ENCODE peak calls at places on chromosomes 16 and 17, in ten cellular contexts. One of them, this sample, is unnamed.

GRCh38 chr17:71963341-71963740 is 157.5 kb upstream of the SOX9 start:
- DNase-seq in body of pancreas: no peak
- DNase-seq in dorsolateral prefrontal cortex: no peak
- DNase-seq in ovary: no peak
- DNase-seq in GM23338: no peak
- DNase-seq in thoracic aorta: no peak
- DNase-seq in H9: no peak
- DNase-seq in HCT116: no peak
- DNase-seq in GM12878: no peak
- DNase-seq in esophagus squamous epithelium: no peak
- DNase-seq in this sample: no peak

GRCh38 chr16:24135624-24136296 is 120.4 kb upstream of the CACNG3 start:
- DNase-seq in body of pancreas: no peak
- DNase-seq in dorsolateral prefrontal cortex: no peak
- DNase-seq in ovary: no peak
- DNase-seq in GM23338: peak
- DNase-seq in thoracic aorta: no peak
- DNase-seq in H9: peak
- DNase-seq in HCT116: no peak
- DNase-seq in GM12878: no peak
- DNase-seq in esophagus squamous epithelium: no peak
- DNase-seq in this sample: no peak

GRCh38 chr17:61303334-61304096 is 96.1 kb upstream of the TBX2 start:
- DNase-seq in body of pancreas: no peak
- DNase-seq in dorsolateral prefrontal cortex: no peak
- DNase-seq in ovary: no peak
- DNase-seq in GM23338: no peak
- DNase-seq in thoracic aorta: no peak
- DNase-seq in H9: peak
- DNase-seq in HCT116: no peak
- DNase-seq in GM12878: no peak
- DNase-seq in esophagus squamous epithelium: no peak
- DNase-seq in this sample: peak

GRCh38 chr16:57361384-57361783 is 2.8 kb downstream of the CCL22 start:
- DNase-seq in body of pancreas: peak
- DNase-seq in dorsolateral prefrontal cortex: no peak
- DNase-seq in ovary: no peak
- DNase-seq in GM23338: no peak
- DNase-seq in thoracic aorta: no peak
- DNase-seq in H9: no peak
- DNase-seq in HCT116: no peak
- DNase-seq in GM12878: no peak
- DNase-seq in esophagus squamous epithelium: no peak
- DNase-seq in this sample: no peak

GRCh38 chr16:84667600-84668309 is 19.4 kb downstream of the KLHL36 start:
- DNase-seq in body of pancreas: no peak
- DNase-seq in dorsolateral prefrontal cortex: no peak
- DNase-seq in ovary: no peak
- DNase-seq in GM23338: no peak
- DNase-seq in thoracic aorta: no peak
- DNase-seq in H9: no peak
- DNase-seq in HCT116: no peak
- DNase-seq in GM12878: no peak
- DNase-seq in esophagus squamous epithelium: no peak
- DNase-seq in this sample: peak

GRCh38 chr17:33990943-33991706 is 264.0 kb upstream of the CCL2 start:
- DNase-seq in body of pancreas: no peak
- DNase-seq in dorsolateral prefrontal cortex: no peak
- DNase-seq in ovary: no peak
- DNase-seq in GM23338: no peak
- DNase-seq in thoracic aorta: no peak
- DNase-seq in H9: peak
- DNase-seq in HCT116: no peak
- DNase-seq in GM12878: no peak
- DNase-seq in esophagus squamous epithelium: no peak
- DNase-seq in this sample: no peak

GRCh38 chr17:7060165-7060890 is 16.4 kb upstream of the SLC16A11 start:
- DNase-seq in body of pancreas: no peak
- DNase-seq in dorsolateral prefrontal cortex: no peak
- DNase-seq in ovary: no peak
- DNase-seq in GM23338: no peak
- DNase-seq in thoracic aorta: no peak
- DNase-seq in H9: no peak
- DNase-seq in HCT116: peak
- DNase-seq in GM12878: no peak
- DNase-seq in esophagus squamous epithelium: no peak
- DNase-seq in this sample: no peak

GRCh38 chr16:11595908-11596504 is 9.3 kb upstream of the LITAF start:
- DNase-seq in body of pancreas: no peak
- DNase-seq in dorsolateral prefrontal cortex: no peak
- DNase-seq in ovary: no peak
- DNase-seq in GM23338: no peak
- DNase-seq in thoracic aorta: no peak
- DNase-seq in H9: no peak
- DNase-seq in HCT116: no peak
- DNase-seq in GM12878: no peak
- DNase-seq in esophagus squamous epithelium: no peak
- DNase-seq in this sample: no peak

GRCh38 chr16:27932542-27933178 is 130.9 kb downstream of the GSG1L start:
- DNase-seq in body of pancreas: no peak
- DNase-seq in dorsolateral prefrontal cortex: no peak
- DNase-seq in ovary: no peak
- DNase-seq in GM23338: no peak
- DNase-seq in thoracic aorta: no peak
- DNase-seq in H9: no peak
- DNase-seq in HCT116: no peak
- DNase-seq in GM12878: no peak
- DNase-seq in esophagus squamous epithelium: no peak
- DNase-seq in this sample: no peak

GRCh38 chr17:69637399-69638165 is 223.1 kb downstream of the MAP2K6 start:
- DNase-seq in body of pancreas: no peak
- DNase-seq in dorsolateral prefrontal cortex: no peak
- DNase-seq in ovary: no peak
- DNase-seq in GM23338: no peak
- DNase-seq in thoracic aorta: no peak
- DNase-seq in H9: no peak
- DNase-seq in HCT116: no peak
- DNase-seq in GM12878: no peak
- DNase-seq in esophagus squamous epithelium: no peak
- DNase-seq in this sample: no peak

GRCh38 chr17:82019905-82020873 is 2.5 kb downstream of the CENPX start:
- DNase-seq in body of pancreas: peak
- DNase-seq in dorsolateral prefrontal cortex: no peak
- DNase-seq in ovary: no peak
- DNase-seq in GM23338: peak
- DNase-seq in thoracic aorta: no peak
- DNase-seq in H9: peak
- DNase-seq in HCT116: peak
- DNase-seq in GM12878: no peak
- DNase-seq in esophagus squamous epithelium: no peak
- DNase-seq in this sample: peak

GRCh38 chr16:85459529-85460251 is 153.4 kb upstream of the GSE1 start:
- DNase-seq in body of pancreas: no peak
- DNase-seq in dorsolateral prefrontal cortex: no peak
- DNase-seq in ovary: peak
- DNase-seq in GM23338: no peak
- DNase-seq in thoracic aorta: no peak
- DNase-seq in H9: no peak
- DNase-seq in HCT116: no peak
- DNase-seq in GM12878: no peak
- DNase-seq in esophagus squamous epithelium: no peak
- DNase-seq in this sample: peak

GRCh38 chr16:57528499-57529323 is 7.7 kb downstream of the CCDC102A start:
- DNase-seq in body of pancreas: no peak
- DNase-seq in dorsolateral prefrontal cortex: peak
- DNase-seq in ovary: peak
- DNase-seq in GM23338: peak
- DNase-seq in thoracic aorta: no peak
- DNase-seq in H9: peak
- DNase-seq in HCT116: no peak
- DNase-seq in GM12878: no peak
- DNase-seq in esophagus squamous epithelium: no peak
- DNase-seq in this sample: no peak

GRCh38 chr16:20114356-20114755 is 40.7 kb upstream of the GPR139 start:
- DNase-seq in body of pancreas: peak
- DNase-seq in dorsolateral prefrontal cortex: peak
- DNase-seq in ovary: no peak
- DNase-seq in GM23338: no peak
- DNase-seq in thoracic aorta: no peak
- DNase-seq in H9: no peak
- DNase-seq in HCT116: peak
- DNase-seq in GM12878: no peak
- DNase-seq in esophagus squamous epithelium: no peak
- DNase-seq in this sample: no peak

GRCh38 chr17:20205609-20206008 is 196.4 kb downstream of the SPECC1 start:
- DNase-seq in body of pancreas: no peak
- DNase-seq in dorsolateral prefrontal cortex: no peak
- DNase-seq in ovary: no peak
- DNase-seq in GM23338: no peak
- DNase-seq in thoracic aorta: no peak
- DNase-seq in H9: no peak
- DNase-seq in HCT116: no peak
- DNase-seq in GM12878: no peak
- DNase-seq in esophagus squamous epithelium: no peak
- DNase-seq in this sample: no peak

GRCh38 chr17:81039854-81040758 is 5.2 kb downstream of the BAIAP2 start:
- DNase-seq in body of pancreas: no peak
- DNase-seq in dorsolateral prefrontal cortex: no peak
- DNase-seq in ovary: no peak
- DNase-seq in GM23338: no peak
- DNase-seq in thoracic aorta: no peak
- DNase-seq in H9: no peak
- DNase-seq in HCT116: no peak
- DNase-seq in GM12878: no peak
- DNase-seq in esophagus squamous epithelium: no peak
- DNase-seq in this sample: no peak

GRCh38 chr17:41869426-41869825 is 4.2 kb upstream of the KLHL11 start:
- DNase-seq in body of pancreas: no peak
- DNase-seq in dorsolateral prefrontal cortex: no peak
- DNase-seq in ovary: no peak
- DNase-seq in GM23338: no peak
- DNase-seq in thoracic aorta: no peak
- DNase-seq in H9: no peak
- DNase-seq in HCT116: no peak
- DNase-seq in GM12878: no peak
- DNase-seq in esophagus squamous epithelium: no peak
- DNase-seq in this sample: no peak
- H3K27ac ChIP-seq in body of pancreas: no peak
- H3K27ac ChIP-seq in dorsolateral prefrontal cortex: no peak
- H3K27ac ChIP-seq in ovary: no peak
- H3K27ac ChIP-seq in GM23338: no peak
- H3K27ac ChIP-seq in thoracic aorta: no peak
- H3K27ac ChIP-seq in H9: no peak
- H3K27ac ChIP-seq in HCT116: no peak
- H3K27ac ChIP-seq in GM12878: no peak
- H3K27ac ChIP-seq in esophagus squamous epithelium: peak
- H3K27ac ChIP-seq in this sample: no peak

DNA sequence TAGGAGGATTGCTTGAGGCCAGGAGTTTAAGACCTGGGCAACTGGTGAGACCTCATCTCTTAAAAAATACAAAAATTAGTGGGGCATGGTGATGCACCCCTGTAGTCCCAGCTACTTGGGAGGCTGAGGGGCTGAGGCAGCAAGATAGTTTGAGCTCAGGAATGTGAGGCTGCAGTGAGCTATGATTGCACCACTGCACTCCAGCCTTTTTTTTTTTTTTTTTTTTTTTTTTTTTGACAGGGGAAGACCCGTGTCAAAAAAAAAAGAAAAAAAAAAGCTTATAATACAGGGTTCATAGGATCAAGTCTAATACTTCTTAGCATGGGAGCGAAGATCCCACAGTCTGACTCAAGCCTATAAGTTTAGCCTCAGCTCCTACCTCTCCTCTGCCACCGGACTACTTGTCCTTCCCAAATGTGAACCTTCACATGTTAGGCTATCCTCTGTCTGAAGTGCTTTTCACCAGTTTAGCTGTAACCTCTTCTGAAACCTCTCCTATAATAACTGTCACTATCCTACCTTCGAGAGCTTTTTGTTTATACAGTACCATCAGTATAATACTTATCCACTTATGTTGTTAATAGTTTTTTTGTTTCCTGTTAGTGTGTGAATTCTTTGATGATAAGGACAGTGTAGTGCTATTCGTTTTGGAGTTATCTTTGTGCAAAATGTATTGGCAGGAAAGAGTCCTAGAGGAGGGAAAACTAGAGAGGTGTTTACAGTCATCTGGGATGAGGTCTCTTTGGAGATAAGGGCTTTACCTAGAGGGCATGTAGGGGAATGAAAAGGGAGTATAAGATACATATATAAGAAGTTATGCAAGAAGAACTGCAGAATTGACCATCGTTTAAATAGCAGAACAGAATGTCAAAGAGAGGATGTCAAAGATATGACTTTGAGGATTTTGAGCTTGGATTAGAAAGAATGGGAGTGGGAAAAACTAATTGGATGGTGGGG is 15.5 kb downstream of the CPD start:
- DNase-seq in body of pancreas: no peak
- DNase-seq in dorsolateral prefrontal cortex: no peak
- DNase-seq in ovary: no peak
- DNase-seq in GM23338: no peak
- DNase-seq in thoracic aorta: no peak
- DNase-seq in H9: no peak
- DNase-seq in HCT116: no peak
- DNase-seq in GM12878: no peak
- DNase-seq in esophagus squamous epithelium: no peak
- DNase-seq in this sample: no peak
- H3K27ac ChIP-seq in body of pancreas: no peak
- H3K27ac ChIP-seq in dorsolateral prefrontal cortex: no peak
- H3K27ac ChIP-seq in ovary: no peak
- H3K27ac ChIP-seq in GM23338: no peak
- H3K27ac ChIP-seq in thoracic aorta: no peak
- H3K27ac ChIP-seq in H9: no peak
- H3K27ac ChIP-seq in HCT116: no peak
- H3K27ac ChIP-seq in GM12878: no peak
- H3K27ac ChIP-seq in esophagus squamous epithelium: no peak
- H3K27ac ChIP-seq in this sample: peak

DNA sequence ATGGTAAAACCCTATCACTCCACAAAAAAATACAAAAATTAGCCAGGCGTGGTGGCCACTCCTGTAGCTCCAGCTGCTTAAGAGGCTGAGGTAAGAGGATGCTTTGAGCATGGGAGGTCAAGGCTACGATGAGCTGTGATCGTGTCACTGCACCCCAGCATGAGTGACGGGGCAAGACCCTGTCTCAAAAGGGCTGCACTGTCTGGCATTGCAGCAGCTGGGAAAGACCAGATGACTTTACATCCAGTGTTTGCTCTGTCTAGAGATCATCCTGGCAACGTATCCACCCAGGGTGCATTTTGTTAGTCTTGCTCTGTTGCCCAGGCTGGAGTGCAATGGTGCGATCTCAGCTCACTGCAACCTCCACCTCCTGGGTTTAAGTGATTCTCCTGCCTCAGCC is 52.0 kb downstream of the MRM3 start:
- DNase-seq in body of pancreas: no peak
- DNase-seq in dorsolateral prefrontal cortex: no peak
- DNase-seq in ovary: no peak
- DNase-seq in GM23338: no peak
- DNase-seq in thoracic aorta: no peak
- DNase-seq in H9: no peak
- DNase-seq in HCT116: no peak
- DNase-seq in GM12878: no peak
- DNase-seq in esophagus squamous epithelium: no peak
- DNase-seq in this sample: no peak
- H3K27ac ChIP-seq in body of pancreas: no peak
- H3K27ac ChIP-seq in dorsolateral prefrontal cortex: no peak
- H3K27ac ChIP-seq in ovary: no peak
- H3K27ac ChIP-seq in GM23338: peak
- H3K27ac ChIP-seq in thoracic aorta: no peak
- H3K27ac ChIP-seq in H9: no peak
- H3K27ac ChIP-seq in HCT116: no peak
- H3K27ac ChIP-seq in GM12878: no peak
- H3K27ac ChIP-seq in esophagus squamous epithelium: peak
- H3K27ac ChIP-seq in this sample: no peak

GRCh38 chr16:78523212-78523995 is 423.9 kb downstream of the WWOX start:
- DNase-seq in body of pancreas: no peak
- DNase-seq in dorsolateral prefrontal cortex: no peak
- DNase-seq in ovary: no peak
- DNase-seq in GM23338: no peak
- DNase-seq in thoracic aorta: no peak
- DNase-seq in H9: no peak
- DNase-seq in HCT116: no peak
- DNase-seq in GM12878: no peak
- DNase-seq in esophagus squamous epithelium: no peak
- DNase-seq in this sample: no peak
- H3K27ac ChIP-seq in body of pancreas: no peak
- H3K27ac ChIP-seq in dorsolateral prefrontal cortex: no peak
- H3K27ac ChIP-seq in ovary: no peak
- H3K27ac ChIP-seq in GM23338: no peak
- H3K27ac ChIP-seq in thoracic aorta: no peak
- H3K27ac ChIP-seq in H9: no peak
- H3K27ac ChIP-seq in HCT116: no peak
- H3K27ac ChIP-seq in GM12878: no peak
- H3K27ac ChIP-seq in esophagus squamous epithelium: no peak
- H3K27ac ChIP-seq in this sample: no peak